ENCODE peak calls at places on chromosomes 1 and 21, in seven cellular contexts. Z is PC-9, W is cortex of kidney, R is pons, Q is left ventricle myocardium inferior, I is fibroblast of pulmonary artery, T is fibroblast of mammary gland. L is an unnamed sample.

GRCh38 chr1:17045623-17046022 is 8.2 kb downstream of the SDHB start:
- DNase-seq in Z (no peak), W (no peak), R (no peak), Q (no peak), I (peak), T (peak), L (no peak)

GRCh38 chr1:86541859-86542258 is 5.0 kb upstream of the CLCA4 start:
- DNase-seq in Z (no peak), W (no peak), R (no peak), Q (no peak), I (no peak), T (peak), L (no peak)

GRCh38 chr1:214418380-214418779 is 133.0 kb downstream of the PTPN14 start:
- DNase-seq in Z (no peak), W (no peak), R (no peak), Q (no peak), I (no peak), T (peak), L (no peak)

GRCh38 chr1:112359961-112360767 is 35.9 kb upstream of the CTTNBP2NL start:
- DNase-seq in Z (peak), W (no peak), R (no peak), Q (peak), I (peak), T (peak), L (no peak)

GRCh38 chr1:211986628-211987254 is 48.6 kb downstream of the INTS7 start:
- DNase-seq in Z (no peak), W (no peak), R (no peak), Q (no peak), I (no peak), T (no peak), L (no peak)

GRCh38 chr1:6077919-6078318 is 32.2 kb downstream of the KCNAB2 start:
- DNase-seq in Z (no peak), W (no peak), R (no peak), Q (no peak), I (no peak), T (no peak), L (no peak)

GRCh38 chr1:214584805-214585766 is 17.9 kb upstream of the CENPF start:
- DNase-seq in Z (peak), W (no peak), R (peak), Q (no peak), I (peak), T (peak), L (no peak)

GRCh38 chr21:29449306-29449940 is 150.7 kb downstream of the BACH1 start:
- DNase-seq in Z (no peak), W (no peak), R (no peak), Q (no peak), I (peak), T (no peak), L (no peak)

GRCh38 chr1:27931184-27931583 is 3.6 kb upstream of the SMPDL3B start:
- DNase-seq in Z (no peak), W (no peak), R (no peak), Q (no peak), I (no peak), T (no peak), L (no peak)

GRCh38 chr1:65694126-65694525 is 98.6 kb upstream of the PDE4B start:
- DNase-seq in Z (no peak), W (no peak), R (no peak), Q (no peak), I (no peak), T (no peak), L (no peak)

GRCh38 chr1:9291914-9292360 is 757 bp upstream of the SPSB1 start:
- DNase-seq in Z (no peak), W (no peak), R (peak), Q (peak), I (peak), T (peak), L (no peak)